ENCODE peak calls at places on chromosome 9, in five cellular contexts. D, G, R, X and E are unnamed samples.

GRCh38 chr9:34366365-34366764 is 10.3 kb downstream of the MYORG start:
- DNase-seq in G (no peak), X (no peak), D (no peak), R (no peak), E (no peak)

GRCh38 chr9:120904061-120904998 is 22.3 kb downstream of the TRAF1 start:
- DNase-seq in D (no peak), X (no peak), G (no peak), R (no peak), E (no peak)

GRCh38 chr9:112378441-112379176 is 1.3 kb upstream of the HSDL2 start:
- DNase-seq in X (peak), G (no peak), D (no peak), R (no peak), E (no peak)

GRCh38 chr9:133656211-133657119 is 20.3 kb downstream of the DBH start:
- DNase-seq in X (no peak), R (no peak), D (no peak), G (no peak), E (no peak)

GRCh38 chr9:121169094-121169601 is 32.5 kb downstream of the RAB14 start:
- DNase-seq in G (peak), X (no peak), D (peak), R (no peak), E (no peak)

GRCh38 chr9:131274674-131275331 is 1.5 kb downstream of the FAM78A start:
- DNase-seq in D (no peak), X (peak), R (no peak), G (no peak), E (no peak)

GRCh38 chr9:111601237-111602018 is 2.0 kb upstream of the PTGR1 start:
- DNase-seq in X (peak), R (no peak), D (peak), G (no peak), E (peak)

GRCh38 chr9:113219972-113220371 is 1.1 kb downstream of the FKBP15 start:
- DNase-seq in G (no peak), X (peak), D (no peak), R (peak), E (peak)

GRCh38 chr9:100465765-100466164 is 7.2 kb upstream of the TMEFF1 start:
- DNase-seq in X (no peak), D (no peak), R (no peak), G (no peak), E (no peak)

GRCh38 chr9:110555971-110556370 is 23.6 kb downstream of the SVEP1 start:
- DNase-seq in D (peak), X (no peak), G (no peak), R (no peak), E (peak)

GRCh38 chr9:38224941-38225340 is 155.9 kb upstream of the SHB start:
- DNase-seq in X (no peak), D (no peak), R (no peak), G (no peak), E (no peak)

GRCh38 chr9:115674091-115674490 is 479.5 kb upstream of the PAPPA start:
- DNase-seq in R (no peak), X (no peak), G (no peak), D (no peak), E (no peak)

GRCh38 chr9:124139001-124139400 is 118.7 kb upstream of the NEK6 start:
- DNase-seq in X (no peak), G (no peak), D (no peak), R (no peak), E (peak)

DNA sequence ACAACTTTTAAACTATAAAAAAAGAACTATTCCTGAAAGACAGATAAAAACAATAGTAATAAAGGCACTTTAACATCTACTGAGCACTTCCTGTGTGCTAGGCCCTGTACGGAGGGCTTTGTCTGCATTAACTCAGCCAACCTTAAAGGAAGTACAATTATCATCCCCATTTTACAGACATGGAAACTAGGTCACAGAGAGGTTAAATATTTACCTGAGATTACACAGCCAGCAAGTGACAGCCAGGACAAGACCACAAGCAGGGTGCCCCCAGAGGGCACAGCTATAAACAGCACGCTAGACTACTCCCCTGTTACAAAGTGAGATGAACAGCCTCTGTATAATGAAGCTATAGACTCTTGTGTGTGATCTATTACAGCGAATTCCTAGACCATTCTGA is 25.5 kb downstream of the DDX31 start:
- DNase-seq in R (no peak), D (peak), G (peak), X (peak), E (no peak)
- TF ChIP-seq SMC3 in R (no peak), D (no peak), G (no peak), X (no peak), E (no peak)

DNA sequence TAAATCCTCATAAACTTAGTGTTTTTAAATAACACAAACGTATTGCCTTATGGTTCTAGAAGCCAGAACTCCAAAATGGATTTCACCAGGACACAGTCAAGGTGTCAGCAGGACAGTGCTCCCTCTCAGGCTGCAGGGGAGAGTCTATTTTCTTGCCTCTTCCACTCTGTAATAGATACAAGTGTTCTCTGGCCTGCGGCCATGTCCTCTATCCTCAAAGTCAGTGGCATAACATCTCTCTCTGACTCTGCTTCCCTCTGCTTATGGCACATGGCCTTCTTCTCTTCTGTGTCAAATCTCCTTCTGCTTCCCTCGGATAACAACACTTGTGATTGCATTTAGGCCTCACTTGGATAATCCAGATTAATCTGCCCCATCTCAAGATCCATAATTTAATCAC is 129.4 kb upstream of the OR13F1 start:
- DNase-seq in G (no peak), X (no peak), D (no peak), R (no peak), E (no peak)
- TF ChIP-seq SMC3 in G (no peak), X (no peak), D (no peak), R (no peak), E (no peak)

GRCh38 chr9:85038824-85039540 is 369.5 kb downstream of the NTRK2 start:
- DNase-seq in X (no peak), D (no peak), R (no peak), G (no peak), E (no peak)
- TF ChIP-seq SMC3 in X (no peak), D (no peak), R (no peak), G (no peak), E (no peak)

DNA sequence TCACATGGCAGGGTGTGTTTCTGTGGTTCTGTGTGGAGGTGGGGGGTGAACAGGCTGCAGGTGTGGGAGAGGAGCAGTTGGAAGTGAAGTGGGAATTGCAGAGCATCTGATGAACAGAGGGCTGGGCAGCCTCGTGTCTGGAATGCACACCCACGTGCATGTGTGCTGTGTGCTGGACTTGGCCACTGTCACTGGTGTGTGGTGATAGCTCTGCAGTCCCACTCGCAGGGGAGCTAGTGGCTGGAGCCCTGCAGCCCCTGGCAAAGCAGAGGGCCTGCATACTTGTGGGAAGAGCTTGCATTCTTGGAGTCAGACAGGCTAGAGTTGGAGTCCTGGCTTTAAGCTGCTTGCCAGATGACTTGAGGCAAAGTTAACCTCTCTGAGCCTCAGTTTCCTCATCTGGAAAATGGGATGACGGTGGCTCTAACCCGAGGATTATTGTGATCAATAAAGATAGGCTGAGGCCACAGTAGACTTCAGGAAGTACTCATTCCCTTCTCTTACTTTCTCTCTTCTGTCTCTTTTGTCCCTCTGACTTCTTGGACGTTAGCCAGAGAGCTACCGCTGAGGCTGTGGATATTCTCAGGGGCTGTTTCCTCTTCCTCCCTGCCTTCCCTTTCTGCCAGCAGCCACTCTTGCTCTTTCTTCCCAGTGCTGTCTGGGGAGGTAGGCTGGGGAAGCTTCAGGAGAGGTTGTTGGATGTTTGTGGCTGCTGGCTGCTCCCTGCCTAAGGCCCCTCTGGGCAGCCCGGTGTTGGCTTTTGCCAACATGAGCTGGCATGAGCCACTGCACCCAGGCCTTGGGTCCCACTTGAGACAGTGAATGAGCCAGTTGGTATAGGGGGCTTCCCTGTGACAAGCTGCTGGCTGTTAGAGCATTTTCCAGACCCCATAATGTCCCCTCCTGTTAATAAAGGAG is 18.3 kb downstream of the PSAT1 start:
- DNase-seq in D (no peak), G (no peak), X (no peak), R (no peak), E (peak)
- TF ChIP-seq SMC3 in D (no peak), G (no peak), X (no peak), R (no peak), E (no peak)

DNA sequence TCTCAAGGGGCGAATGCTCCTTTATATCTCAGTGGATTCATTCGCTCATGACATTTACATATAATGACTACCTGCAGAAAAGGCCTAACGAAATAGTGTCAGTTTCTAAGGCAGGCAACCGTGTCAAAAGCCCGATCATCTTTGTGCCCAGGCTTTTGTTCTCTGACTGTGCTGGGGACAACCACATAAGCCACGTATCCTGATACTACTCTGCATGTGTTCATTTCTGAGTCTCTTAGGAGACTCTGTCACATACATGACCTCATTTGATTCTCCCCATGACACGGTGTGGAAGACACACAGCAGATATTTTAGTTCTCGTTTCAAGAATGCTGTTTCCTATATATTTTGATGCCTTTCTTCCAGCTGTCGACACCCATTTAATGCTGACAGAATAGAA is 598.5 kb downstream of the BNC2 start:
- DNase-seq in D (no peak), X (no peak), R (no peak), G (no peak), E (no peak)
- TF ChIP-seq SMC3 in D (no peak), X (no peak), R (no peak), G (no peak), E (no peak)

GRCh38 chr9:5140151-5140550 is 45.3 kb downstream of the INSL6 start:
- DNase-seq in D (no peak), R (no peak), X (no peak), G (no peak), E (peak)
- TF ChIP-seq SMC3 in D (no peak), R (no peak), X (no peak), G (no peak), E (no peak)

GRCh38 chr9:80156725-80157124 is 585.0 kb downstream of the TLE4 start:
- DNase-seq in X (no peak), R (no peak), D (no peak), G (no peak), E (peak)
- TF ChIP-seq SMC3 in X (no peak), R (no peak), D (no peak), G (no peak), E (no peak)

GRCh38 chr9:69526699-69527098 is 145.5 kb downstream of the APBA1 start:
- DNase-seq in R (no peak), X (no peak), G (no peak), D (no peak), E (no peak)
- TF ChIP-seq SMC3 in R (no peak), X (no peak), G (no peak), D (no peak), E (no peak)